ENCODE peak calls at places on chromosomes 4 and X, in nine cellular contexts. One of them, this sample, is unnamed.

GRCh38 chr4:68864438-68865177 is 48.8 kb downstream of the UGT2B10 start:
- DNase-seq in brain microvascular endothelial cell: no peak
- DNase-seq in HS-5: no peak
- DNase-seq in EH: no peak
- DNase-seq in MCF 10A: no peak
- DNase-seq in ELF-1: peak
- DNase-seq in fibroblast of pulmonary artery: no peak
- DNase-seq in NCI-H1092: no peak
- DNase-seq in naive thymus-derived CD4-positive, alpha-beta T cell: no peak
- DNase-seq in this sample: no peak

GRCh38 chr4:123159479-123159878 is 237.1 kb upstream of the NUDT6 start:
- DNase-seq in brain microvascular endothelial cell: no peak
- DNase-seq in HS-5: no peak
- DNase-seq in EH: no peak
- DNase-seq in fibroblast of pulmonary artery: no peak
- DNase-seq in MCF 10A: no peak
- DNase-seq in naive thymus-derived CD4-positive, alpha-beta T cell: no peak
- DNase-seq in ELF-1: no peak
- DNase-seq in NCI-H1092: no peak
- DNase-seq in this sample: no peak

GRCh38 chr4:114208747-114209146 is 229.3 kb upstream of the ARSJ start:
- DNase-seq in HS-5: no peak
- DNase-seq in ELF-1: no peak
- DNase-seq in fibroblast of pulmonary artery: peak
- DNase-seq in MCF 10A: peak
- DNase-seq in naive thymus-derived CD4-positive, alpha-beta T cell: no peak
- DNase-seq in NCI-H1092: no peak
- DNase-seq in EH: peak
- DNase-seq in brain microvascular endothelial cell: peak
- DNase-seq in this sample: no peak

GRCh38 chrX:40012800-40013682 is 84.7 kb downstream of the BCOR start:
- DNase-seq in brain microvascular endothelial cell: peak
- DNase-seq in NCI-H1092: peak
- DNase-seq in fibroblast of pulmonary artery: peak
- DNase-seq in MCF 10A: peak
- DNase-seq in EH: peak
- DNase-seq in HS-5: peak
- DNase-seq in ELF-1: peak
- DNase-seq in naive thymus-derived CD4-positive, alpha-beta T cell: no peak
- DNase-seq in this sample: peak

GRCh38 chrX:141815904-141816303 is 22.2 kb upstream of the MAGEC3 start:
- DNase-seq in brain microvascular endothelial cell: no peak
- DNase-seq in fibroblast of pulmonary artery: no peak
- DNase-seq in EH: no peak
- DNase-seq in MCF 10A: no peak
- DNase-seq in naive thymus-derived CD4-positive, alpha-beta T cell: no peak
- DNase-seq in NCI-H1092: no peak
- DNase-seq in HS-5: no peak
- DNase-seq in ELF-1: no peak
- DNase-seq in this sample: no peak

GRCh38 chr4:183332447-183332846 is 10.2 kb upstream of the CLDN24 start:
- DNase-seq in ELF-1: no peak
- DNase-seq in naive thymus-derived CD4-positive, alpha-beta T cell: no peak
- DNase-seq in brain microvascular endothelial cell: no peak
- DNase-seq in MCF 10A: no peak
- DNase-seq in NCI-H1092: no peak
- DNase-seq in fibroblast of pulmonary artery: no peak
- DNase-seq in EH: no peak
- DNase-seq in HS-5: no peak
- DNase-seq in this sample: no peak

GRCh38 chr4:114495471-114495928 is 103.1 kb upstream of the UGT8 start:
- DNase-seq in HS-5: no peak
- DNase-seq in NCI-H1092: no peak
- DNase-seq in EH: no peak
- DNase-seq in MCF 10A: no peak
- DNase-seq in brain microvascular endothelial cell: no peak
- DNase-seq in naive thymus-derived CD4-positive, alpha-beta T cell: no peak
- DNase-seq in ELF-1: peak
- DNase-seq in fibroblast of pulmonary artery: no peak
- DNase-seq in this sample: no peak

GRCh38 chr4:100208459-100208858 is 18.2 kb upstream of the DDIT4L start:
- DNase-seq in HS-5: no peak
- DNase-seq in ELF-1: no peak
- DNase-seq in fibroblast of pulmonary artery: peak
- DNase-seq in MCF 10A: peak
- DNase-seq in EH: peak
- DNase-seq in brain microvascular endothelial cell: no peak
- DNase-seq in naive thymus-derived CD4-positive, alpha-beta T cell: no peak
- DNase-seq in NCI-H1092: no peak
- DNase-seq in this sample: no peak

GRCh38 chrX:69124108-69124507 is 41.1 kb downstream of the PJA1 start:
- DNase-seq in HS-5: no peak
- DNase-seq in naive thymus-derived CD4-positive, alpha-beta T cell: no peak
- DNase-seq in fibroblast of pulmonary artery: peak
- DNase-seq in NCI-H1092: no peak
- DNase-seq in ELF-1: no peak
- DNase-seq in MCF 10A: no peak
- DNase-seq in brain microvascular endothelial cell: peak
- DNase-seq in EH: peak
- DNase-seq in this sample: no peak

GRCh38 chr4:164977243-164978164 is at the start of gene TRIM61:
- DNase-seq in NCI-H1092: no peak
- DNase-seq in ELF-1: peak
- DNase-seq in MCF 10A: no peak
- DNase-seq in fibroblast of pulmonary artery: peak
- DNase-seq in HS-5: no peak
- DNase-seq in EH: peak
- DNase-seq in naive thymus-derived CD4-positive, alpha-beta T cell: peak
- DNase-seq in brain microvascular endothelial cell: peak
- DNase-seq in this sample: no peak

GRCh38 chrX:20212486-20213089 is 54.1 kb downstream of the RPS6KA3 start:
- DNase-seq in EH: no peak
- DNase-seq in MCF 10A: no peak
- DNase-seq in fibroblast of pulmonary artery: no peak
- DNase-seq in naive thymus-derived CD4-positive, alpha-beta T cell: no peak
- DNase-seq in brain microvascular endothelial cell: no peak
- DNase-seq in ELF-1: no peak
- DNase-seq in NCI-H1092: no peak
- DNase-seq in HS-5: no peak
- DNase-seq in this sample: no peak

GRCh38 chrX:23061116-23061515 is 61.4 kb downstream of the DDX53 start:
- DNase-seq in EH: no peak
- DNase-seq in HS-5: no peak
- DNase-seq in MCF 10A: no peak
- DNase-seq in naive thymus-derived CD4-positive, alpha-beta T cell: no peak
- DNase-seq in brain microvascular endothelial cell: no peak
- DNase-seq in fibroblast of pulmonary artery: no peak
- DNase-seq in NCI-H1092: no peak
- DNase-seq in ELF-1: no peak
- DNase-seq in this sample: no peak

GRCh38 chr4:164616961-164617360 is 137.0 kb upstream of the SMIM31 start:
- DNase-seq in EH: no peak
- DNase-seq in naive thymus-derived CD4-positive, alpha-beta T cell: no peak
- DNase-seq in MCF 10A: no peak
- DNase-seq in HS-5: no peak
- DNase-seq in fibroblast of pulmonary artery: no peak
- DNase-seq in brain microvascular endothelial cell: no peak
- DNase-seq in NCI-H1092: no peak
- DNase-seq in ELF-1: no peak
- DNase-seq in this sample: no peak

GRCh38 chr4:2305766-2306501 is 44.0 kb upstream of the MXD4 start:
- DNase-seq in brain microvascular endothelial cell: no peak
- DNase-seq in fibroblast of pulmonary artery: no peak
- DNase-seq in EH: no peak
- DNase-seq in naive thymus-derived CD4-positive, alpha-beta T cell: no peak
- DNase-seq in MCF 10A: no peak
- DNase-seq in NCI-H1092: no peak
- DNase-seq in ELF-1: no peak
- DNase-seq in HS-5: no peak
- DNase-seq in this sample: no peak

GRCh38 chr4:4395849-4396627 is 9.1 kb downstream of the NSG1 start:
- DNase-seq in brain microvascular endothelial cell: peak
- DNase-seq in NCI-H1092: peak
- DNase-seq in naive thymus-derived CD4-positive, alpha-beta T cell: no peak
- DNase-seq in EH: no peak
- DNase-seq in fibroblast of pulmonary artery: peak
- DNase-seq in MCF 10A: no peak
- DNase-seq in HS-5: no peak
- DNase-seq in ELF-1: peak
- DNase-seq in this sample: no peak

GRCh38 chrX:18931972-18932371 is 51.9 kb downstream of the PHKA2 start:
- DNase-seq in NCI-H1092: peak
- DNase-seq in EH: peak
- DNase-seq in HS-5: no peak
- DNase-seq in brain microvascular endothelial cell: peak
- DNase-seq in MCF 10A: peak
- DNase-seq in ELF-1: peak
- DNase-seq in fibroblast of pulmonary artery: peak
- DNase-seq in naive thymus-derived CD4-positive, alpha-beta T cell: no peak
- DNase-seq in this sample: no peak

GRCh38 chr4:111066887-111067286 is 444.0 kb upstream of the PITX2 start:
- DNase-seq in HS-5: no peak
- DNase-seq in naive thymus-derived CD4-positive, alpha-beta T cell: no peak
- DNase-seq in fibroblast of pulmonary artery: no peak
- DNase-seq in MCF 10A: no peak
- DNase-seq in ELF-1: no peak
- DNase-seq in NCI-H1092: no peak
- DNase-seq in EH: peak
- DNase-seq in brain microvascular endothelial cell: peak
- DNase-seq in this sample: no peak

GRCh38 chr4:147620315-147620714 is 3.1 kb downstream of the TMEM184C start:
- DNase-seq in brain microvascular endothelial cell: no peak
- DNase-seq in fibroblast of pulmonary artery: no peak
- DNase-seq in HS-5: no peak
- DNase-seq in EH: no peak
- DNase-seq in naive thymus-derived CD4-positive, alpha-beta T cell: no peak
- DNase-seq in NCI-H1092: no peak
- DNase-seq in MCF 10A: no peak
- DNase-seq in ELF-1: no peak
- DNase-seq in this sample: no peak

GRCh38 chr4:6221851-6222760 is 21.8 kb upstream of the JAKMIP1 start:
- DNase-seq in EH: no peak
- DNase-seq in ELF-1: peak
- DNase-seq in fibroblast of pulmonary artery: peak
- DNase-seq in NCI-H1092: peak
- DNase-seq in HS-5: no peak
- DNase-seq in naive thymus-derived CD4-positive, alpha-beta T cell: no peak
- DNase-seq in MCF 10A: no peak
- DNase-seq in brain microvascular endothelial cell: no peak
- DNase-seq in this sample: peak

GRCh38 chr4:39169426-39169825 is 12.9 kb upstream of the WDR19 start:
- DNase-seq in HS-5: no peak
- DNase-seq in fibroblast of pulmonary artery: no peak
- DNase-seq in naive thymus-derived CD4-positive, alpha-beta T cell: no peak
- DNase-seq in ELF-1: no peak
- DNase-seq in NCI-H1092: no peak
- DNase-seq in brain microvascular endothelial cell: peak
- DNase-seq in MCF 10A: no peak
- DNase-seq in EH: peak
- DNase-seq in this sample: no peak

GRCh38 chrX:40108959-40109287 is 11.2 kb upstream of the BCOR start:
- DNase-seq in brain microvascular endothelial cell: peak
- DNase-seq in HS-5: no peak
- DNase-seq in NCI-H1092: peak
- DNase-seq in fibroblast of pulmonary artery: peak
- DNase-seq in MCF 10A: peak
- DNase-seq in ELF-1: no peak
- DNase-seq in naive thymus-derived CD4-positive, alpha-beta T cell: no peak
- DNase-seq in EH: peak
- DNase-seq in this sample: peak

GRCh38 chr4:73988096-73988495 is at the start of gene PPBP:
- DNase-seq in NCI-H1092: no peak
- DNase-seq in ELF-1: no peak
- DNase-seq in EH: no peak
- DNase-seq in HS-5: no peak
- DNase-seq in fibroblast of pulmonary artery: no peak
- DNase-seq in MCF 10A: no peak
- DNase-seq in brain microvascular endothelial cell: no peak
- DNase-seq in naive thymus-derived CD4-positive, alpha-beta T cell: no peak
- DNase-seq in this sample: no peak

GRCh38 chrX:40104649-40105015 is 6.9 kb upstream of the BCOR start:
- DNase-seq in EH: peak
- DNase-seq in fibroblast of pulmonary artery: peak
- DNase-seq in brain microvascular endothelial cell: no peak
- DNase-seq in NCI-H1092: no peak
- DNase-seq in MCF 10A: peak
- DNase-seq in naive thymus-derived CD4-positive, alpha-beta T cell: no peak
- DNase-seq in HS-5: no peak
- DNase-seq in ELF-1: no peak
- DNase-seq in this sample: peak

GRCh38 chr4:166594326-166594946 is 639.9 kb downstream of the SPOCK3 start:
- DNase-seq in brain microvascular endothelial cell: peak
- DNase-seq in fibroblast of pulmonary artery: peak
- DNase-seq in EH: peak
- DNase-seq in MCF 10A: peak
- DNase-seq in HS-5: peak
- DNase-seq in NCI-H1092: peak
- DNase-seq in ELF-1: peak
- DNase-seq in naive thymus-derived CD4-positive, alpha-beta T cell: no peak
- DNase-seq in this sample: no peak

GRCh38 chrX:108209006-108209554 is 117.5 kb downstream of the ATG4A start:
- DNase-seq in MCF 10A: no peak
- DNase-seq in HS-5: no peak
- DNase-seq in fibroblast of pulmonary artery: no peak
- DNase-seq in naive thymus-derived CD4-positive, alpha-beta T cell: no peak
- DNase-seq in ELF-1: no peak
- DNase-seq in EH: no peak
- DNase-seq in NCI-H1092: no peak
- DNase-seq in brain microvascular endothelial cell: no peak
- DNase-seq in this sample: no peak

GRCh38 chr4:101790521-101791188 is at the start of gene BANK1:
- DNase-seq in NCI-H1092: peak
- DNase-seq in ELF-1: peak
- DNase-seq in brain microvascular endothelial cell: no peak
- DNase-seq in HS-5: no peak
- DNase-seq in MCF 10A: no peak
- DNase-seq in fibroblast of pulmonary artery: peak
- DNase-seq in naive thymus-derived CD4-positive, alpha-beta T cell: peak
- DNase-seq in EH: peak
- DNase-seq in this sample: no peak

GRCh38 chr4:133320576-133321170 is 171.6 kb downstream of the PCDH10 start:
- DNase-seq in brain microvascular endothelial cell: peak
- DNase-seq in ELF-1: peak
- DNase-seq in EH: peak
- DNase-seq in fibroblast of pulmonary artery: peak
- DNase-seq in NCI-H1092: no peak
- DNase-seq in naive thymus-derived CD4-positive, alpha-beta T cell: no peak
- DNase-seq in HS-5: no peak
- DNase-seq in MCF 10A: peak
- DNase-seq in this sample: no peak

GRCh38 chrX:5233830-5234229 is 994.8 kb downstream of the NLGN4X start:
- DNase-seq in MCF 10A: no peak
- DNase-seq in naive thymus-derived CD4-positive, alpha-beta T cell: no peak
- DNase-seq in ELF-1: no peak
- DNase-seq in NCI-H1092: no peak
- DNase-seq in brain microvascular endothelial cell: no peak
- DNase-seq in fibroblast of pulmonary artery: no peak
- DNase-seq in HS-5: no peak
- DNase-seq in EH: no peak
- DNase-seq in this sample: no peak

GRCh38 chrX:125782184-125782583 is 383.9 kb downstream of the DCAF12L2 start:
- DNase-seq in MCF 10A: no peak
- DNase-seq in HS-5: no peak
- DNase-seq in EH: no peak
- DNase-seq in fibroblast of pulmonary artery: no peak
- DNase-seq in NCI-H1092: no peak
- DNase-seq in brain microvascular endothelial cell: no peak
- DNase-seq in naive thymus-derived CD4-positive, alpha-beta T cell: no peak
- DNase-seq in ELF-1: peak
- DNase-seq in this sample: no peak

GRCh38 chrX:102950908-102951866 is 14.1 kb downstream of the RAB40AL start:
- DNase-seq in ELF-1: peak
- DNase-seq in fibroblast of pulmonary artery: peak
- DNase-seq in EH: peak
- DNase-seq in MCF 10A: peak
- DNase-seq in brain microvascular endothelial cell: peak
- DNase-seq in HS-5: no peak
- DNase-seq in naive thymus-derived CD4-positive, alpha-beta T cell: peak
- DNase-seq in NCI-H1092: peak
- DNase-seq in this sample: peak

GRCh38 chrX:147838465-147839131 is 73.1 kb upstream of the FMR1 start:
- DNase-seq in fibroblast of pulmonary artery: no peak
- DNase-seq in MCF 10A: peak
- DNase-seq in NCI-H1092: no peak
- DNase-seq in HS-5: no peak
- DNase-seq in EH: no peak
- DNase-seq in ELF-1: no peak
- DNase-seq in brain microvascular endothelial cell: no peak
- DNase-seq in naive thymus-derived CD4-positive, alpha-beta T cell: no peak
- DNase-seq in this sample: no peak

This sample was measured in ascending aorta.